ENCODE peak calls at places on chromosomes 4 and X, in six cellular contexts. Z is HCT116, C is endodermal cell, V is fibroblast of lung, S is MCF 10A, X is endothelial cell of umbilical vein. U is an unnamed sample.

GRCh38 chrX:115606861-115607260 is 45.9 kb downstream of the PLS3 start:
- DNase-seq in Z (no peak), C (peak), V (no peak), S (no peak), X (no peak), U (no peak)

GRCh38 chrX:30935985-30936384 is 46.9 kb upstream of the TAB3 start:
- DNase-seq in Z (peak), C (peak), V (peak), S (peak), X (peak), U (peak)

GRCh38 chr4:93657527-93657926 is 171.0 kb upstream of the ATOH1 start:
- DNase-seq in Z (no peak), C (no peak), V (no peak), S (no peak), X (no peak), U (no peak)

GRCh38 chrX:23554304-23554703 is 113.0 kb upstream of the PRDX4 start:
- DNase-seq in Z (peak), C (no peak), V (peak), S (peak), X (peak), U (peak)

GRCh38 chrX:120463241-120463640 is 5.9 kb downstream of the LAMP2 start:
- DNase-seq in Z (no peak), C (no peak), V (peak), S (peak), X (peak), U (no peak)

GRCh38 chr4:86895692-86896488 is 3.7 kb upstream of the C4orf36 start:
- DNase-seq in Z (peak), C (no peak), V (peak), S (peak), X (peak), U (peak)

GRCh38 chr4:734075-734474 is 28.4 kb downstream of the PCGF3 start:
- DNase-seq in Z (no peak), C (no peak), V (no peak), S (no peak), X (no peak), U (no peak)

GRCh38 chr4:77074961-77075855 is 581 bp downstream of the CCNI start:
- DNase-seq in Z (no peak), C (peak), V (peak), S (peak), X (peak), U (peak)

GRCh38 chr4:8191136-8191747 is 7.8 kb upstream of the SH3TC1 start:
- DNase-seq in Z (peak), C (no peak), V (peak), S (peak), X (peak), U (no peak)

GRCh38 chrX:45743081-45743533 is 542.4 kb upstream of the DIPK2B start:
- DNase-seq in Z (peak), C (peak), V (peak), S (peak), X (peak), U (peak)

GRCh38 chrX:154986826-154987575 is 35.5 kb downstream of the F8 start:
- DNase-seq in Z (no peak), C (no peak), V (no peak), S (no peak), X (peak), U (no peak)

GRCh38 chr4:128854433-128854832 is 44.9 kb downstream of the JADE1 start:
- DNase-seq in Z (no peak), C (no peak), V (peak), S (no peak), X (peak), U (peak)

GRCh38 chrX:149567621-149568417 is 18.1 kb upstream of the HSFX3 start:
- DNase-seq in Z (no peak), C (no peak), V (no peak), S (no peak), X (no peak), U (no peak)

GRCh38 chr4:149702414-149703108 is 113.1 kb downstream of the IQCM start:
- DNase-seq in Z (no peak), C (no peak), V (no peak), S (no peak), X (no peak), U (no peak)

GRCh38 chrX:47796433-47796906 is 40.2 kb upstream of the ZNF81 start:
- DNase-seq in Z (no peak), C (no peak), V (peak), S (peak), X (no peak), U (peak)

GRCh38 chrX:96474357-96475125 is 210.1 kb upstream of the DIAPH2 start:
- DNase-seq in Z (no peak), C (no peak), V (no peak), S (peak), X (peak), U (no peak)

GRCh38 chr4:168496834-168497233 is at the start of gene PALLD:
- DNase-seq in Z (no peak), C (no peak), V (peak), S (no peak), X (no peak), U (no peak)

GRCh38 chr4:626201-627091 is 1.1 kb downstream of the PDE6B start:
- DNase-seq in Z (no peak), C (peak), V (no peak), S (no peak), X (no peak), U (no peak)

DNA sequence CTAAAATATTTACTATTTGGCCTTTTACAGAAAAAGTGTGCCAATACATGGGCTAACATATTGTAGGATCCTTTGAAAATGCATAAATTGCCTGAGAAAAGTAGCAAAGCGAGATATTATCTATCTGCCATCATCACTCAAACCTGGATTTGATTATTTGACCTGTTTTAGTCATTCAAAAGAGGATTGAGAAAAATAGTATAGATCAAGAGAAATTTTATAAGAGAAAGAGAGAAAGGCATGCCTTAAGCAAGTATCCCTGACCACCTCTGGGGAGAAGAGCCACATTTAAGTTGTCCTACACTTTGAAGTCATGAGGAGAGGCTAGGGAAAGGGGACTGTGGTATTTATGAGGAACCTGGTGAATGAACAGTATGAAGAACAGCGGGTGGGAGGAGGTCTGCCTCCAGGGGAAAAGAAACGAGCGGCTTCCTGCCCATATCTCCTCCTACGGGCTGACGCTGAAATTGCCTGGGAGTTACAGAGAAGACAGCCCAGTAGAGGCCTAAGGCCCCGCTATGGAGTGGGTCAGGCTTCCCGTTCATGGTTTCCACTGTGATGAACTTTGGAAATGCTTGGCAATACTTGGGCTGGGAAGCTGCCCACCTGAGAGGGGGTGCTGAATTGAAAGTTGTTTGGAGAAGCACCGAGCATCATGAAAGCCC is 106.8 kb upstream of the ACSL4 start:
- DNase-seq in Z (peak), C (peak), V (peak), S (peak), X (no peak), U (no peak)
- TF ChIP-seq CTCF in Z (peak), C (peak), V (no peak), S (peak), X (no peak), U (no peak)

DNA sequence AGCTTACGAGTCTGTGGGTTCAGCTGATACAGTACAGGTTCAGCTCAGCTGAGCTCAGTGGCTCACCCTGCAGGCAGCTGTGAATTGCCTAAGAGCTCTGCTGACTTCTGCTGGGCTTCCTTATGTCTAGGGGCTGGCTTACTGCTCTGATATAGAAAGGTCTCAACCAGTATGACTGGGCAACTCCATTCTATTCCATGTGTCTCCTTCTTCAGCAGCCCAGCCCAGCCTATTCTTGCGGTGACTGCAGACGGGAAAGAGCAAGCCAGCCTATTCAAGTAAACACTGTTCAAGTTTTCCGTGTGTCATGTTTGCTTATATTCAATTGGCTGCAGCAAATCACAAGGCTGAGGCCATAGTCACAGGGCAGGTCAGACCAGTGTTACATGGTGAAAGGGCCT is 615.4 kb upstream of the ZFP42 start:
- DNase-seq in Z (peak), C (peak), V (no peak), S (peak), X (no peak), U (peak)
- TF ChIP-seq CTCF in Z (peak), C (peak), V (peak), S (no peak), X (no peak), U (peak)

GRCh38 chr4:126603851-126604250 is 1028.9 kb upstream of the INTU start:
- DNase-seq in Z (no peak), C (no peak), V (no peak), S (no peak), X (peak), U (no peak)

GRCh38 chr4:126603210-126603609 is 1029.5 kb upstream of the INTU start:
- DNase-seq in Z (no peak), C (no peak), V (no peak), S (no peak), X (no peak), U (no peak)

DNA sequence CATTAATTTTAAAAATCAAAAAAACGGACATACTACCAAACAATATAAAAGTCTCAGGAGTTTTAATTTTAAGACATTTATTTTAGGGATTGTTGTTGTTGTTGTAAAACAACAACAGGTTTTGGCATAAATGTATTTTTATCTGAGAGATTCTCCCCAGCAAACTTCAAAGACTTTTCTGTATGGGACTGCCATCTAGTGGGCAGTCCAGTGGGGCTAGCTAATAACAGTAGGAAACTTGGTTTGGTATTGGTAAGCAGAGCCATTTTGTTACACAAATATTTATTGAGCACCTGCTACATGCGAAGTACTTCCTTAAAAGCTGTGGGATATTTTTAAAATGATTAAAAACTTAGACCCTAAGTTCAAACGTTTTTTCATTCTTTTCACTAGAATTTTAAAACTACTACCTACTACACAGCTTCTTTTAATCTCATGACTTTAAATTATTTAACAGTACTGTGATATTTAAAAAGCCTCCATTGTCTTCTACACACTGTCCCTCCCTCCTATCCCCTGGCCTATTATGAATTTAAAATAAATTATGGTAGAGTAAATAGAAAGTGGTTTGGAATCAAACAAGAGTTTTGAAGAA is 1028.4 kb upstream of the INTU start:
- DNase-seq in Z (peak), C (no peak), V (peak), S (peak), X (peak), U (peak)
- TF ChIP-seq CTCF in Z (peak), C (peak), V (peak), S (peak), X (peak), U (peak)

DNA sequence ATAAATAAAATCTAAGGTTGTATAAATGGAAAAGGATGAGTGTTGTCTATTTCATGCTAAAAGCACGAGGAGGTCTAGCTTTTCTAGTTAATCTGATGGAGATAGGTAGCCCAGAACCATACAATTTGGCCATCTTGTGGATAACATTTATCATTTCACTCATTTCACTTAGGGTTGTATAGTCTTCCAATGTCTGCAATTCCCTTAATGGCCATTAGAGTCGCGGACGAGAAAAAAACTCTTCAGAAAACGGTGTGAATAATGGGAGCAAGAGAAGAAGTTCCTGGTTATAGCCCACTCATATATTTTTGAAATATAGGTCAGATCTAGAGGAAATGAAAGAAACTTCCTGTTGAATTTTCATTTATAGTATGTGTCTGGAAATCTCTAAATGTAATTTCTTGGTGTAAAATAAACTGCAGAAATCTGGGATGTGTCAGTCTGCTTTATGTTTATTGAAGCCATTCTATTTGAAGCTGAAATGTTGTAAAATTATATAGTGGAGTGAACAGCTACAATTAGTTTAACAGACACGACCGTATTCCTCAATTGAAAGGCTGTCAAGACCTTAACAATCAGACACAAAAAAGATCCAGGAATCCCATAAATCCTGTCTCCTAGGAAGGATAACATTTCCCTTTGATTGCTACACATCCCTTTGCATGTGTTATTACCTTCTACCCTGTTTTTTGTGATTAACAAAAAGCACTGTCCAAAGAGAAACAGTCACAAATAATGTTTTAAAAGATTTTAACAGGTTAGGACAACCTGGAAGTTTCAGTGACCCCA is 47.7 kb upstream of the MGST2 start:
- DNase-seq in Z (peak), C (no peak), V (no peak), S (no peak), X (peak), U (no peak)
- TF ChIP-seq CTCF in Z (peak), C (peak), V (peak), S (no peak), X (peak), U (peak)

DNA sequence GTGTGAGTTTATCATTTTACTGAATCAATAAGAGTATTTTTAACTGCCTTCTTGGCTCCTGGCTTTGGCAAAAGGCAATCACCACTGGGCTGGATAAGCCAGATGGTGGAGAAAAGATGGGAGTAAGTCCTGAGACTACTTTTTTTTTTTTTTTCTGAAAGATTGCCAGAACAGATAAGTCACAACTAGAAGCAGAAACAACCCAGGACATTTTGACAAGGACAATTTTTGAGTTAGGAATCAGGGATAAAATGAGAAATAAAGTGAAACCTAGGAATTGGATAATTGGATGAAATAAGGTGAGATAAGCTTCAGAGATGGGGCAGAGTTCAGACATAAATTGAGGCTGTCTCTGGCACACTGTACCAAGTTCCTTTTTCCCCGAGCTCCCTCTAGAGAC is 471.0 kb downstream of the KLHL13 start:
- DNase-seq in Z (no peak), C (no peak), V (no peak), S (no peak), X (no peak), U (no peak)
- TF ChIP-seq CTCF in Z (no peak), C (peak), V (no peak), S (no peak), X (no peak), U (no peak)

DNA sequence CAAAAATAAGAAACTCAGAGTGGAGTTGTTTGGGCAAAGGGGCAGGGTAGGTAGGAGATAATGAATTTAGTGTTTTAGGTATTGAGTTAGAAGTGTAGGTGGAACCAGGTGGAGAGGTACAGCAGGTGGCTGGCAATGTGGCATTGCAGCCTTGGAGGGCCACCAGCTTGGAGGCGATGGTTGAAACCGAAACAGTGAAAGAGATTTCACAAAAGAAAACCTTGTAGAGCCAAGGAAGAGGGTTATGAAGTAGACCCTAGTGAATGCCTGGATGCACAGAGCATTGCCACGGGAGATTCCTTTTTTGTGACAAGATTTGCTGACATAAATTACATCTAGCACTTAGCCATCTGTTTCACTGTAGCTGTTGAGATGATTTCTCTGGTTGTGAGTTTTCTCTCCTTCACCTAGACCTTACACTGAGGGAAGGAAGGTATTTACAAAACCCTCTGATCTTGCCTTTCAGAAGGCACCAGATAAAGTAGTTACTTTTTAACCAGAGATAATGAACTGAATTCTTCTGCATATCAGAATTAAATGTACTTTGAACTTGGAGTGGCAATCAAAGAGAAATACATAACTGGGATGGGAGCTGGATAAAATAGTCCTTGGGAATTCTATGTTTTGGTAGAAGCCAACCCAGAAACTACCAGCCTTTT is 104.1 kb upstream of the CASK start:
- DNase-seq in Z (no peak), C (no peak), V (no peak), S (no peak), X (no peak), U (no peak)
- TF ChIP-seq CTCF in Z (no peak), C (no peak), V (no peak), S (no peak), X (no peak), U (no peak)

DNA sequence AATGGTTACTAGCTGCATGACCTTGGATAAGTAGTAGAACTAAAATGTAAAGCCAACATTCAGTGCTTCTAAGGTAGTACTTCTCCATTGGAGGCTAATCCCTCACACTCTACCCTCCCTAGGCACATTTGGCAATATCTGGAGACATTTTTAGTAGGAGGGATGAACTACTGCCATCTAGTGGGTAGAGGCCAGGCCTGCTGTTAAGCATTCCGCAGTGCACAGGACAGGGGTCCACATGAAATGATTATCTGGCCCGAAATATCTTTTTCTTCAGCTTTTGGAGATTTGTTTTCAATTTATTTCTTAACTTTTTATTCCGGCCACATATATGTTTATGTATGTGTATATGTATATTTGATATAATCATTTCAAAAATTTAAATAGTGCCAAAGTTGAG is 36.0 kb upstream of the SPANXC start:
- DNase-seq in Z (no peak), C (peak), V (peak), S (peak), X (peak), U (no peak)
- TF ChIP-seq CTCF in Z (peak), C (peak), V (peak), S (peak), X (peak), U (peak)

DNA sequence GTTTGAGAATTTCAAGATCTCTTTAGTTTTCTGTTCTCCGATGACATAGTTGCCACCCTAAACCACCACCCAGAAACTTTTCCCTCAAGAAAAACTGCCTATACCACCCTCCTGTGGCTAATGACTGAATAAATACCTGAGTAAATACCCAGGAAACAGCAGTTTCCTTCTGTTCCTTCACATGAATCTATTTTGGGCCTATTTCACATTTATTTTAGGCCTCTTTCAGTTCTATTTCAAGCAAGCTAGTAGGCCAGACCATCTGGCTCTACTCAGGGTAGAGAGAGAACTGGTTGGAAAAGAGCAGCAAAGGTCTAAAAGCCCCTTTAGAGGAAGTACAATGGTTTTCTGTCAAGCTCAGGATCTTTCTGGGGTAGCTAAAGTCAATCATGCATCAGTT is 23.4 kb downstream of the ARHGEF9 start:
- DNase-seq in Z (no peak), C (no peak), V (no peak), S (no peak), X (peak), U (no peak)
- TF ChIP-seq CTCF in Z (no peak), C (peak), V (no peak), S (no peak), X (no peak), U (no peak)

GRCh38 chr4:48681856-48682255 is 98.2 kb downstream of the FRYL start:
- DNase-seq in Z (no peak), C (no peak), V (peak), S (peak), X (peak), U (peak)
- TF ChIP-seq CTCF in Z (peak), C (peak), V (peak), S (peak), X (peak), U (peak)

U was measured in HFFc6.